ENCODE peak calls at places on chromosomes 7 and 10, in four cellular contexts. I is glutamatergic neuron, Y is WTC11, E is progenitor cell of endocrine pancreas. U is an unnamed sample.

GRCh38 chr10:80172896-80173295 is 32.4 kb downstream of the ANXA11 start:
- DNase-seq in I (no peak), E (no peak), Y (no peak), U (no peak)

GRCh38 chr7:5758753-5759330 is 22.6 kb downstream of the RNF216 start:
- DNase-seq in I (no peak), Y (no peak), E (no peak), U (no peak)

GRCh38 chr7:127477285-127478039 is 85.0 kb upstream of the ZNF800 start:
- DNase-seq in I (no peak), E (no peak), Y (no peak), U (no peak)

GRCh38 chr7:99514050-99514449 is 9.6 kb downstream of the ZKSCAN5 start:
- DNase-seq in E (no peak), I (no peak), Y (no peak), U (no peak)

GRCh38 chr7:36277247-36277542 is 112.5 kb upstream of the ANLN start:
- DNase-seq in I (no peak), E (no peak), Y (no peak), U (no peak)

GRCh38 chr7:147298611-147299043 is 1182.0 kb downstream of the CNTNAP2 start:
- DNase-seq in E (no peak), I (no peak), Y (no peak), U (no peak)

GRCh38 chr7:132298782-132299181 is 277.5 kb downstream of the PLXNA4 start:
- DNase-seq in E (no peak), I (no peak), Y (no peak), U (no peak)

GRCh38 chr7:36115448-36116321 is 37.4 kb upstream of the EEPD1 start:
- DNase-seq in I (no peak), Y (no peak), E (no peak), U (no peak)

GRCh38 chr7:95840953-95841950 is 68.9 kb downstream of the DYNC1I1 start:
- DNase-seq in I (no peak), Y (no peak), E (no peak), U (no peak)

GRCh38 chr7:116210345-116211005 is at the start of gene TES:
- DNase-seq in E (peak; percentile 72), I (peak; percentile 75), Y (peak; percentile 84), U (peak; percentile 54)

GRCh38 chr7:2542011-2542923 is 13.1 kb downstream of the BRAT1 start:
- DNase-seq in Y (no peak), E (no peak), I (peak; percentile 28), U (no peak)

GRCh38 chr7:131501930-131502685 is 54.3 kb downstream of the PODXL start:
- DNase-seq in E (no peak), I (peak; percentile 62), Y (no peak), U (no peak)

GRCh38 chr7:101390901-101391301 is 28.2 kb downstream of the COL26A1 start:
- DNase-seq in Y (peak; percentile 56), E (no peak), I (peak; percentile 79), U (peak; percentile 76)

GRCh38 chr10:49222170-49222569 is 34.0 kb upstream of the TMEM273 start:
- DNase-seq in I (no peak), Y (no peak), E (no peak), U (no peak)

GRCh38 chr10:31242902-31243301 is 76.1 kb upstream of the ZEB1 start:
- DNase-seq in I (no peak), Y (no peak), E (no peak), U (no peak)

GRCh38 chr7:149686001-149686400 is 87.4 kb downstream of the ZNF467 start:
- DNase-seq in Y (no peak), E (no peak), I (no peak), U (no peak)

GRCh38 chr10:69179089-69179742 is 818 bp upstream of the SUPV3L1 start:
- DNase-seq in Y (no peak), E (no peak), I (no peak), U (no peak)

GRCh38 chr7:77157446-77157845 is 35.0 kb downstream of the CCDC146 start:
- DNase-seq in I (no peak), Y (no peak), E (no peak), U (no peak)

GRCh38 chr10:53997953-53998352 is 803.1 kb downstream of the PCDH15 start:
- DNase-seq in Y (no peak), E (no peak), I (no peak), U (no peak)

GRCh38 chr7:28112883-28113540 is 67.6 kb downstream of the JAZF1 start:
- DNase-seq in I (no peak), E (no peak), Y (no peak), U (no peak)

GRCh38 chr7:157593541-157593940 is 256.7 kb downstream of the DNAJB6 start:
- DNase-seq in I (no peak), Y (no peak), E (no peak), U (no peak)

GRCh38 chr10:73408061-73408460 is 5.8 kb downstream of the ANXA7 start:
- DNase-seq in I (no peak), Y (no peak), E (no peak), U (no peak)

GRCh38 chr7:28389504-28390385 is 22.6 kb upstream of the CREB5 start:
- DNase-seq in Y (no peak), E (no peak), I (no peak), U (peak; percentile 65)

GRCh38 chr10:43407148-43407575 is 1.8 kb downstream of the HNRNPF start:
- DNase-seq in E (peak; percentile 31), I (peak; percentile 66), Y (peak; percentile 24), U (no peak)

U was measured in neuronal stem cell.